ENCODE peak calls at places on chromosomes 2 and 18, in six cellular contexts. A is Peyer's patch; I is H1; S is heart left ventricle; B is heart right ventricle; H is CD4-positive, alpha-beta T cell. O is an unnamed sample.

GRCh38 chr2:9428965-9429577 is 5.6 kb downstream of the CPSF3 start:
- DNase-seq in A (no peak), I (no peak), S (no peak), B (no peak), H (no peak), O (no peak)

GRCh38 chr2:126685629-126686028 is 29.7 kb downstream of the GYPC start:
- DNase-seq in B (no peak), I (no peak), H (no peak), A (no peak), S (no peak), O (no peak)

GRCh38 chr18:22713511-22713910 is 219.6 kb upstream of the RBBP8 start:
- DNase-seq in H (no peak), B (no peak), I (no peak), A (no peak), S (no peak), O (no peak)

GRCh38 chr2:205722538-205722878 is 40.2 kb downstream of the NRP2 start:
- DNase-seq in H (no peak), A (no peak), B (no peak), S (no peak), I (no peak), O (no peak)

GRCh38 chr18:3451989-3452749 is 2.2 kb downstream of the TGIF1 start:
- DNase-seq in I (no peak), A (peak; percentile 78), S (peak; percentile 58), B (peak; percentile 59), H (no peak), O (peak; percentile 37)

GRCh38 chr2:122136071-122136470 is 380.6 kb downstream of the TSN start:
- DNase-seq in A (no peak), H (no peak), S (no peak), B (no peak), I (peak; percentile 17), O (no peak)

GRCh38 chr2:136141510-136142154 is 23.7 kb upstream of the CXCR4 start:
- DNase-seq in S (no peak), I (no peak), H (no peak), B (no peak), A (no peak), O (no peak)

GRCh38 chr18:58761241-58761969 is 90.1 kb downstream of the MALT1 start:
- DNase-seq in I (no peak), B (peak; percentile 39), A (no peak), H (no peak), S (peak; percentile 54), O (no peak)

GRCh38 chr2:74002515-74003391 is 18.0 kb downstream of the TET3 start:
- DNase-seq in S (peak; percentile 90), I (no peak), A (peak; percentile 90), H (peak; percentile 79), B (peak; percentile 78), O (peak; percentile 91)

GRCh38 chr2:121721926-121722325 is 14.7 kb downstream of the NIFK start:
- DNase-seq in S (no peak), B (no peak), I (no peak), H (no peak), A (no peak), O (no peak)

GRCh38 chr18:79353238-79353637 is 42.5 kb upstream of the NFATC1 start:
- DNase-seq in I (no peak), B (no peak), S (no peak), H (no peak), A (no peak), O (no peak)

DNA sequence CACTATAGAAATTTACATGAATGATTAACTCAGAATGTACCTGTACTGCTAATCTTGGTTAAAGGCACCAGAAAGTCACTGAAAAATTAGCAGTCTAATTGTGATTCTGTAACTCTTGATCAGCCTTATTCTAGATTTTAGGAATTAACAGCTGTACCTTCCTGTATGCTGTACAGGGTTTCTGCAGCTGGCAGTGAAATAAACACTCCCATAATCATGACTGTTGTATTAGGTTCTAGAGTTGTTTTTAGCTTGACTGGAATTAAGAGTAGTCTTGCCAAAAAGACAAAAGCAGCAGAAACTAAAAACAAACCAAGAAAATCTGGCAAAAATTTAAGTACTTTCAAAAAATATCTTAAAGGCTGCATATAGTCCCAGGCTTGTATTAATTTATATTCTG is 103.5 kb downstream of the SOS1 start:
- DNase-seq in B (no peak), H (no peak), A (no peak), I (no peak), S (no peak), O (no peak)
- H3K27ac ChIP-seq in B (peak overlapping the region; percentile 15), H (no peak overlapping the region), A (no peak overlapping the region), I (no peak overlapping the region), S (no peak overlapping the region), O (no peak overlapping the region)

GRCh38 chr2:222311321-222311977 is 12.7 kb upstream of the PAX3 start:
- DNase-seq in A (no peak), S (no peak), H (no peak), I (no peak), B (no peak), O (no peak)

GRCh38 chr2:222315443-222316121 is 16.8 kb upstream of the PAX3 start:
- DNase-seq in B (no peak), I (no peak), A (no peak), H (no peak), S (no peak), O (no peak)

GRCh38 chr2:222311978-222312738 is 13.4 kb upstream of the PAX3 start:
- DNase-seq in B (no peak), I (no peak), A (no peak), H (no peak), S (no peak), O (no peak)

GRCh38 chr2:222310747-222311320 is 12.0 kb upstream of the PAX3 start:
- DNase-seq in A (no peak), S (no peak), B (no peak), H (no peak), I (no peak), O (no peak)

GRCh38 chr2:222313816-222314215 is 15.0 kb upstream of the PAX3 start:
- DNase-seq in A (no peak), H (no peak), S (no peak), I (no peak), B (no peak), O (no peak)
- H3K27ac ChIP-seq in A (no peak overlapping the region), H (no peak overlapping the region), S (no peak overlapping the region), I (no peak overlapping the region), B (no peak overlapping the region), O (no peak overlapping the region)

GRCh38 chr2:233849607-233850271 is 4.6 kb downstream of the HJURP start:
- DNase-seq in H (no peak), A (no peak), S (no peak), B (no peak), I (no peak), O (no peak)

GRCh38 chr2:233850745-233851144 is 3.6 kb downstream of the HJURP start:
- DNase-seq in S (no peak), H (no peak), A (no peak), B (no peak), I (no peak), O (no peak)

GRCh38 chr2:233852056-233852455 is 2.3 kb downstream of the HJURP start:
- DNase-seq in H (no peak), A (no peak), B (no peak), S (no peak), I (no peak), O (no peak)

GRCh38 chr2:233853353-233853752 is 982 bp downstream of the HJURP start:
- DNase-seq in B (no peak), A (no peak), S (no peak), I (no peak), H (no peak), O (no peak)

GRCh38 chr2:233851169-233851568 is 3.2 kb downstream of the HJURP start:
- DNase-seq in S (no peak), B (no peak), I (no peak), A (no peak), H (no peak), O (no peak)
- H3K27ac ChIP-seq in S (no peak overlapping the region), B (no peak overlapping the region), I (no peak overlapping the region), A (no peak overlapping the region), H (no peak overlapping the region), O (no peak overlapping the region)

GRCh38 chr2:221258464-221258863 is 313.6 kb downstream of the EPHA4 start:
- DNase-seq in I (no peak), H (no peak), S (no peak), A (no peak), B (no peak), O (no peak)

GRCh38 chr2:221254281-221254680 is 317.8 kb downstream of the EPHA4 start:
- DNase-seq in S (no peak), B (no peak), A (no peak), H (no peak), I (no peak), O (no peak)

DNA sequence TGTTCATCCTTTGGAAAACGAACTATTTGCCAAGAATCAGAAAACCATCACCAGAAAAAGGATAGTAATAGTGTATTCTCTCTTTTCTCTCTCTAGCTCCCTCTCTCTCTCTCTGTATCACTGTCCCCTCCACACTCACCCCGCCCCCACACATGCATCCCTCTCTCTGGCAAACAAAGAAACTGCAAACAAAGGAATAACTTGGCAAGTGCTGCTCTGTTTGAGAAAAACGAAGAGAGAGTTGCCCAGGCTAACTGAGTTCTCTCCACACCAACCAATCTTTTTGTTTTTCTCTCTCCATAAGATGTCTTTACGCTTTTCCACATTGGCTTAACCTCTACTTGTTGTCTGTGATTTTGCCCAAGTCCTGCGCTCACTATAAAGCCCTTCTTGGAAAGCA is 316.2 kb downstream of the EPHA4 start:
- DNase-seq in B (no peak), H (no peak), S (no peak), I (no peak), A (no peak), O (peak; percentile 21)
- H3K27ac ChIP-seq in B (no peak overlapping the region), H (no peak overlapping the region), S (no peak overlapping the region), I (no peak overlapping the region), A (no peak overlapping the region), O (no peak overlapping the region)

GRCh38 chr2:41717883-41718282 is 329.9 kb upstream of the PKDCC start:
- DNase-seq in A (no peak), S (no peak), B (no peak), I (no peak), H (no peak), O (no peak)

GRCh38 chr2:41720702-41721344 is 327.0 kb upstream of the PKDCC start:
- DNase-seq in H (no peak), B (no peak), A (no peak), I (no peak), S (no peak), O (no peak)

GRCh38 chr2:41719756-41720155 is 328.1 kb upstream of the PKDCC start:
- DNase-seq in A (no peak), H (no peak), I (no peak), S (no peak), B (no peak), O (no peak)

GRCh38 chr2:41720298-41720697 is 327.5 kb upstream of the PKDCC start:
- DNase-seq in A (no peak), S (no peak), I (no peak), B (no peak), H (no peak), O (no peak)

GRCh38 chr2:41718703-41719102 is 329.1 kb upstream of the PKDCC start:
- DNase-seq in B (no peak), S (no peak), H (no peak), A (no peak), I (no peak), O (no peak)
- H3K27ac ChIP-seq in B (no peak overlapping the region), S (no peak overlapping the region), H (no peak overlapping the region), A (no peak overlapping the region), I (no peak overlapping the region), O (no peak overlapping the region)

GRCh38 chr18:7940976-7941375 is 373.9 kb downstream of the PTPRM start:
- DNase-seq in I (no peak), S (no peak), H (no peak), A (no peak), B (no peak), O (no peak)
- H3K27ac ChIP-seq in I (no peak overlapping the region), S (no peak overlapping the region), H (no peak overlapping the region), A (no peak overlapping the region), B (no peak overlapping the region), O (no peak overlapping the region)

GRCh38 chr18:35827275-35827929 is 145.1 kb upstream of the RMP24 start:
- DNase-seq in I (peak; percentile 60), H (no peak), A (no peak), B (no peak), S (no peak), O (no peak)
- H3K27ac ChIP-seq in I (peak overlapping the region; percentile 86), H (no peak overlapping the region), A (no peak overlapping the region), B (no peak overlapping the region), S (no peak overlapping the region), O (no peak overlapping the region)